ENCODE peak calls at places on chromosomes 12 and 14, in six cellular contexts. X, R, V, O, A and K are unnamed samples.

GRCh38 chr14:67859169-67859749 is 39.7 kb downstream of the RAD51B start:
- DNase-seq in V (no peak), R (no peak), A (peak; percentile 12), X (no peak), O (no peak), K (no peak)

GRCh38 chr12:19744760-19745218 is 305.5 kb downstream of the AEBP2 start:
- DNase-seq in A (peak; percentile 84), O (no peak), R (no peak), X (no peak), V (peak; percentile 28), K (no peak)

GRCh38 chr12:3261782-3262359 is 184.7 kb downstream of the TSPAN9 start:
- DNase-seq in R (no peak), A (peak; percentile 28), V (no peak), X (no peak), O (no peak), K (no peak)

GRCh38 chr14:72256055-72256454 is 323.8 kb downstream of the RGS6 start:
- DNase-seq in A (no peak), O (no peak), V (no peak), X (no peak), R (no peak), K (no peak)

GRCh38 chr12:46109343-46110219 is 119.2 kb upstream of the SCAF11 start:
- DNase-seq in X (no peak), O (no peak), V (no peak), R (no peak), A (no peak), K (no peak)

GRCh38 chr12:11941601-11942360 is 129.0 kb upstream of the BCL2L14 start:
- DNase-seq in R (no peak), O (no peak), V (no peak), X (no peak), A (peak; percentile 81), K (no peak)

GRCh38 chr12:59322473-59322872 is 273.4 kb upstream of the SLC16A7 start:
- DNase-seq in R (no peak), A (no peak), O (peak; percentile 19), X (no peak), V (no peak), K (peak; percentile 44)

GRCh38 chr12:2998789-2999264 is 39.6 kb downstream of the TEAD4 start:
- DNase-seq in O (peak; percentile 87), A (peak; percentile 88), R (no peak), X (no peak), V (no peak), K (peak; percentile 72)

GRCh38 chr14:50396636-50397460 is at the start of gene CDKL1:
- DNase-seq in V (peak; percentile 69), A (peak; percentile 70), X (peak; percentile 89), R (peak; percentile 80), O (peak; percentile 78), K (peak; percentile 73)

GRCh38 chr14:20823859-20824258 is 21.2 kb upstream of the RNASE1 start:
- DNase-seq in O (no peak), R (no peak), X (no peak), A (no peak), V (no peak), K (no peak)

GRCh38 chr12:60262378-60262777 is 666.5 kb downstream of the SLC16A7 start:
- DNase-seq in V (no peak), A (no peak), X (no peak), R (no peak), O (no peak), K (no peak)

GRCh38 chr14:41960316-41960715 is 353.6 kb downstream of the LRFN5 start:
- DNase-seq in R (no peak), A (peak; percentile 4), V (no peak), O (no peak), X (no peak), K (no peak)

GRCh38 chr12:24307153-24307552 is 357.7 kb upstream of the SOX5 start:
- DNase-seq in X (no peak), V (no peak), A (no peak), O (no peak), R (no peak), K (no peak)

GRCh38 chr12:67077617-67078016 is 191.5 kb upstream of the CAND1 start:
- DNase-seq in V (no peak), O (no peak), R (no peak), A (peak; percentile 25), X (no peak), K (no peak)

GRCh38 chr12:89936631-89937030 is 228.0 kb upstream of the ATP2B1 start:
- DNase-seq in O (no peak), X (no peak), A (no peak), V (no peak), R (no peak), K (no peak)

GRCh38 chr12:76266797-76267196 is 81.4 kb downstream of the BBS10 start:
- DNase-seq in A (peak; percentile 90), R (peak; percentile 68), V (peak; percentile 6), X (no peak), O (peak; percentile 70), K (no peak)

GRCh38 chr12:27193854-27194544 is 50.1 kb upstream of the STK38L start:
- DNase-seq in A (peak; percentile 86), O (peak; percentile 71), R (peak; percentile 94), V (peak; percentile 37), X (no peak), K (no peak)

GRCh38 chr14:59020382-59020781 is 168.1 kb upstream of the DAAM1 start:
- DNase-seq in O (no peak), X (no peak), R (no peak), A (peak; percentile 46), V (peak; percentile 48), K (peak; percentile 21)

GRCh38 chr12:125024949-125025563 is 31.6 kb downstream of the BRI3BP start:
- DNase-seq in O (no peak), A (no peak), V (no peak), X (no peak), R (no peak), K (no peak)

GRCh38 chr14:24114536-24115450 is at the start of the genes DCAF11 and NRL:
- DNase-seq in X (peak; percentile 100), A (peak; percentile 100), O (peak; percentile 99), V (peak; percentile 100), R (peak; percentile 100), K (peak; percentile 99)

GRCh38 chr14:24115451-24116110 is 832 bp upstream of the NRL start:
- DNase-seq in R (no peak), V (no peak), A (no peak), X (no peak), O (no peak), K (no peak)

GRCh38 chr14:24113379-24113800 is 1.2 kb upstream of the DCAF11 start:
- DNase-seq in V (no peak), R (no peak), A (no peak), O (no peak), X (no peak), K (no peak)

GRCh38 chr14:24116111-24116809 is 1.5 kb upstream of the NRL start:
- DNase-seq in A (no peak), X (no peak), V (no peak), R (peak; percentile 21), O (no peak), K (no peak)

DNA sequence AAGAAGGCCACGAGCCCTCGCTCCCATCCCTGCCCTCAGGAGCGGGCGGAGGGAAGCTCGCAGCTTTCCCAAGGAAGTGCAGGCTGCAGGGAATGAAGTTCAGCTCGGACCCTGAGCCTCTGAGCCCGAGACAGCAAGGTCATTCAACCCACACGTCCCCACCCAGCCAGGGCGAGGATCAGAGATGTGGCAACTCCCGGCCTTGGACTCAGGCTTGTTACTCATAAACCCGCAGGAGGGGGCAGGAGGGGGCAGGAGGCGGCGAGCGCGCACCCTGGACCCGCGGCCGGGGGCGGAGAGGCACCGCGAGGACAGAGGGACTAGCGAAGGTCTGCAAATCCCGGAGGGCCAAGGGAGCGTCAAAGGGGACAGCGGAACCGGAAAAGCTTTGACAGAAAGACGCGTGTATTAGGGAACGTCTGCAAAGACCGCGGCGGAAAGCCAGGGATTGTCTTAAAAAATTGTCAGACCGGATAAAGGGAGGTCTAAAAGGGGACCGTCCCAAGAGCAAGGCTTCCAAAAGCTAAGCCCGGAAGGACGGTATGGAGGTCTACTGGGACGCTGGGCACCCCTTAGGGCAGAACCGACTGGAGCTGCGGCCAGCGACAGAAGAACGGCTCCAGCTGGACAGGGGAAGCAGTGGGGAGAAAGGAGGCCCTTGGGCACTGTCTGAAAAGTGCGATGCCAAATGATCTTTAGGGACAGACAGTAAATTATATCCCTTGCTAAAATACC is 609 bp upstream of the DCAF11 start:
- DNase-seq in O (peak; percentile 92), R (peak; percentile 93), A (peak; percentile 87), X (peak; percentile 97), V (peak; percentile 92), K (peak; percentile 94)
- TF ChIP-seq POLR2A in O (no peak), R (peak; percentile 26), A (peak; percentile 69), X (no peak), V (peak; percentile 67), K (peak; percentile 89)

GRCh38 chr12:53254816-53255545 is 13.1 kb upstream of the ESPL1 start:
- DNase-seq in O (no peak), R (no peak), V (no peak), X (no peak), A (no peak), K (no peak)

GRCh38 chr12:53252349-53252916 is 15.7 kb upstream of the ESPL1 start:
- DNase-seq in V (no peak), X (peak; percentile 90), A (no peak), R (peak; percentile 71), O (peak; percentile 31), K (peak; percentile 33)

GRCh38 chr12:53255993-53256392 is 12.1 kb upstream of the ESPL1 start:
- DNase-seq in V (no peak), R (no peak), X (no peak), A (no peak), O (no peak), K (no peak)

GRCh38 chr12:53253298-53253697 is 14.8 kb upstream of the ESPL1 start:
- DNase-seq in X (no peak), R (no peak), V (no peak), O (no peak), A (no peak), K (no peak)

GRCh38 chr12:53251477-53252348 is 16.4 kb upstream of the ESPL1 start:
- DNase-seq in V (peak; percentile 83), X (peak; percentile 95), R (peak; percentile 91), O (peak; percentile 87), A (peak; percentile 64), K (peak; percentile 89)
- TF ChIP-seq POLR2A in V (peak; percentile 92), X (no peak), R (peak; percentile 64), O (no peak), A (peak; percentile 67), K (peak; percentile 63)

DNA sequence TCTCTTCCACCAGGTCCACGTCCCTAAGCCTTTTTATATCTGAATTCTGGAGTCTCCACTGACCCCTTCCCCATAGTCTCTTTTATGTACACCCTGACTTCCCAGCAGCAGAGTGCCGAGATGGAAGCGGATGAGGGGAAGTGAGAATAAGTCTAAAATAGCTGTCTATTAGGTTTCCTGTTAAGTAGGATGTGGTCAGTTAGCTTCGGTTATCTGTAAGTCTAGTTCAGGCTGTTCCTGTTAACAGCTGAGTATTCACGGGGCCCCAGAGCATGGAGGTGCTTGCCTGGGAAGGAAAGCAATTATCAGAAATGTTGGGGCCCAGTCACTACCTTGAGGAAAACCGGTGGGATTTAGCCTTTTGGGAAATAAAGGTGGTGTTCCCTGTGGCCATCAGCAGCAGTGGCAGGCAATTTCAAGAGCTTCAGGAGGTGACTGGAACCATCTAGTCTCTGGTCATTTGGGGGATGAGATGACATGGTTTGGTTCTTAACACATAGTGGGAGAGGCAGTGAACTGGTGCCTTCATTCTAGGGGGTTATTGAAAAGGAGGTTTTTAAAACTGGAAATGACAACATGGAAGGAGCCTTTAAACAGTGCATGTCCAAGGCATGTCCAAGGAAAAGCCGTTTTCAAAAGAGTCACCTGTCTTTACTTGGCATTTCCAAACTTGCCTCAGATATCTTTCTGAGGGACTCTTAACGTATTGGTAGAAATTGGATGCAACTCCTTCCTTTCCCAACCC is 21.8 kb downstream of the CHST11 start:
- DNase-seq in O (no peak), R (no peak), X (no peak), A (no peak), V (no peak), K (no peak)
- TF ChIP-seq POLR2A in O (no peak), R (no peak), X (no peak), A (no peak), V (no peak), K (no peak)

GRCh38 chr12:14239935-14240872 is 125.3 kb upstream of the ATF7IP start:
- DNase-seq in O (no peak), R (no peak), V (no peak), X (no peak), A (no peak), K (peak; percentile 52)
- TF ChIP-seq POLR2A in O (no peak), R (no peak), V (no peak), X (no peak), A (no peak), K (no peak)